ENCODE peak calls at places on chromosomes 7 and 10, in four cellular contexts. A, P, O and L are unnamed samples.

GRCh38 chr10:22713853-22714523 is 390 bp downstream of the PIP4K2A start:
- DNase-seq in O (peak; percentile 50), P (no peak), A (peak; percentile 6), L (no peak)

GRCh38 chr7:92402920-92403759 is 44.1 kb upstream of the GATAD1 start:
- DNase-seq in O (no peak), A (no peak), P (no peak), L (no peak)

GRCh38 chr10:42755591-42756093 is 27.0 kb upstream of the BMS1 start:
- DNase-seq in P (no peak), A (no peak), O (no peak), L (no peak)

GRCh38 chr7:104643587-104644217 is 315.3 kb downstream of the LHFPL3 start:
- DNase-seq in O (peak; percentile 19), A (no peak), P (no peak), L (peak; percentile 34)

GRCh38 chr10:103044942-103045489 is 126.9 kb downstream of the CNNM2 start:
- DNase-seq in A (no peak), P (peak; percentile 98), O (no peak), L (no peak)

GRCh38 chr7:152588350-152588749 is 87.6 kb downstream of the XRCC2 start:
- DNase-seq in A (no peak), O (no peak), P (peak; percentile 23), L (no peak)

GRCh38 chr7:49787980-49788379 is 14.5 kb downstream of the VWC2 start:
- DNase-seq in A (no peak), P (no peak), O (no peak), L (no peak)

GRCh38 chr7:55086413-55087201 is 67.8 kb downstream of the EGFR start:
- DNase-seq in A (no peak), O (no peak), P (peak; percentile 45), L (peak; percentile 36)

GRCh38 chr7:31408120-31408729 is 67.7 kb upstream of the NEUROD6 start:
- DNase-seq in O (no peak), P (no peak), A (no peak), L (no peak)

GRCh38 chr7:94368371-94368791 is 26.3 kb upstream of the COL1A2 start:
- DNase-seq in P (peak; percentile 76), A (no peak), O (no peak), L (peak; percentile 32)